ENCODE peak calls at places on chromosome 20, in five cellular contexts. One of them, this sample, is unnamed.

GRCh38 chr20:51050636-51051035 is 27.7 kb upstream of the KCNG1 start:
- DNase-seq in MCF 10A: no peak
- DNase-seq in NCI-H82: no peak
- DNase-seq in AG20443: no peak
- DNase-seq in neural crest cell: no peak
- DNase-seq in this sample: no peak

GRCh38 chr20:61424628-61425420 is 172.8 kb downstream of the CDH4 start:
- DNase-seq in MCF 10A: no peak
- DNase-seq in NCI-H82: no peak
- DNase-seq in AG20443: no peak
- DNase-seq in neural crest cell: no peak
- DNase-seq in this sample: no peak

GRCh38 chr20:4261333-4262284 is 246.3 kb upstream of the RNF24 start:
- DNase-seq in MCF 10A: no peak
- DNase-seq in NCI-H82: no peak
- DNase-seq in AG20443: peak
- DNase-seq in neural crest cell: no peak
- DNase-seq in this sample: no peak

GRCh38 chr20:63045401-63045800 is 38.6 kb upstream of the BHLHE23 start:
- DNase-seq in MCF 10A: no peak
- DNase-seq in NCI-H82: no peak
- DNase-seq in AG20443: no peak
- DNase-seq in neural crest cell: no peak
- DNase-seq in this sample: no peak

GRCh38 chr20:39988991-39989390 is 700.0 kb downstream of the MAFB start:
- DNase-seq in MCF 10A: no peak
- DNase-seq in NCI-H82: no peak
- DNase-seq in AG20443: no peak
- DNase-seq in neural crest cell: no peak
- DNase-seq in this sample: no peak

GRCh38 chr20:36644713-36645109 is 1.3 kb downstream of the SLA2 start:
- DNase-seq in MCF 10A: no peak
- DNase-seq in NCI-H82: no peak
- DNase-seq in AG20443: peak
- DNase-seq in neural crest cell: no peak
- DNase-seq in this sample: no peak

GRCh38 chr20:36872857-36873256 is 3.1 kb upstream of the TLDC2 start:
- DNase-seq in MCF 10A: no peak
- DNase-seq in NCI-H82: no peak
- DNase-seq in AG20443: no peak
- DNase-seq in neural crest cell: no peak
- DNase-seq in this sample: no peak

GRCh38 chr20:49424536-49424935 is 57.9 kb downstream of the KCNB1 start:
- DNase-seq in MCF 10A: no peak
- DNase-seq in NCI-H82: no peak
- DNase-seq in AG20443: no peak
- DNase-seq in neural crest cell: peak
- DNase-seq in this sample: peak

GRCh38 chr20:50624351-50625016 is 66.9 kb downstream of the RIPOR3 start:
- DNase-seq in MCF 10A: peak
- DNase-seq in NCI-H82: no peak
- DNase-seq in AG20443: no peak
- DNase-seq in neural crest cell: no peak
- DNase-seq in this sample: peak

GRCh38 chr20:6007094-6007528 is 46.7 kb downstream of the LRRN4 start:
- DNase-seq in MCF 10A: peak
- DNase-seq in NCI-H82: peak
- DNase-seq in AG20443: no peak
- DNase-seq in neural crest cell: no peak
- DNase-seq in this sample: no peak

GRCh38 chr20:38604873-38605303 is 3.3 kb downstream of the ARHGAP40 start:
- DNase-seq in MCF 10A: peak
- DNase-seq in NCI-H82: no peak
- DNase-seq in AG20443: no peak
- DNase-seq in neural crest cell: no peak
- DNase-seq in this sample: no peak

GRCh38 chr20:5400164-5400762 is 83.5 kb upstream of the PROKR2 start:
- DNase-seq in MCF 10A: peak
- DNase-seq in NCI-H82: peak
- DNase-seq in AG20443: no peak
- DNase-seq in neural crest cell: peak
- DNase-seq in this sample: no peak

GRCh38 chr20:21702553-21703467 is 2.7 kb upstream of the PAX1 start:
- DNase-seq in MCF 10A: no peak
- DNase-seq in NCI-H82: peak
- DNase-seq in AG20443: peak
- DNase-seq in neural crest cell: peak
- DNase-seq in this sample: peak

GRCh38 chr20:32539817-32540675 is 45.1 kb downstream of the NOL4L start:
- DNase-seq in MCF 10A: no peak
- DNase-seq in NCI-H82: no peak
- DNase-seq in AG20443: no peak
- DNase-seq in neural crest cell: no peak
- DNase-seq in this sample: no peak

GRCh38 chr20:24100370-24101011 is 111.9 kb upstream of the GGTLC1 start:
- DNase-seq in MCF 10A: peak
- DNase-seq in NCI-H82: peak
- DNase-seq in AG20443: peak
- DNase-seq in neural crest cell: peak
- DNase-seq in this sample: peak

GRCh38 chr20:30168025-30168799 is 1089.3 kb upstream of the DEFB115 start:
- DNase-seq in MCF 10A: no peak
- DNase-seq in NCI-H82: no peak
- DNase-seq in AG20443: peak
- DNase-seq in neural crest cell: no peak
- DNase-seq in this sample: no peak

GRCh38 chr20:45044084-45044573 is 56.8 kb downstream of the KCNS1 start:
- DNase-seq in MCF 10A: peak
- DNase-seq in NCI-H82: peak
- DNase-seq in AG20443: peak
- DNase-seq in neural crest cell: peak
- DNase-seq in this sample: peak

This sample was measured in NCI-H2171 treated with DMSO at 0.1 percent for 48 hours.